ENCODE peak calls at places on chromosome 10, in four cellular contexts. K is HepG2, H is IMR-90, D is K562. Q is an unnamed sample.

GRCh38 chr10:613217-613616 is 76.3 kb downstream of the DIP2C start:
- DNase-seq in K (no peak), D (no peak), H (no peak), Q (no peak)

GRCh38 chr10:130513686-130514476 is 377.7 kb downstream of the GLRX3 start:
- DNase-seq in D (no peak), H (no peak), K (no peak), Q (no peak)

GRCh38 chr10:111297351-111297848 is 220.6 kb downstream of the ADRA2A start:
- DNase-seq in K (no peak), H (no peak), D (no peak), Q (no peak)

GRCh38 chr10:14588084-14588937 is 186.4 kb downstream of the FAM107B start:
- DNase-seq in D (no peak), K (peak; percentile 84), H (peak; percentile 100), Q (no peak)

GRCh38 chr10:61903991-61904350 is 2.5 kb downstream of the ARID5B start:
- DNase-seq in H (peak; percentile 19), K (no peak), D (no peak), Q (no peak)

GRCh38 chr10:106392781-106393180 is 771.7 kb downstream of the SORCS1 start:
- DNase-seq in D (no peak), K (no peak), H (no peak), Q (no peak)

GRCh38 chr10:61933857-61934559 is 32.5 kb downstream of the ARID5B start:
- DNase-seq in H (no peak), K (no peak), D (peak; percentile 14), Q (no peak)

GRCh38 chr10:97919012-97919411 is 69.4 kb downstream of the GOLGA7B start:
- DNase-seq in H (no peak), K (no peak), D (no peak), Q (no peak)

GRCh38 chr10:33129987-33130386 is 172.0 kb upstream of the ITGB1 start:
- DNase-seq in D (no peak), K (no peak), H (peak; percentile 95), Q (no peak)

DNA sequence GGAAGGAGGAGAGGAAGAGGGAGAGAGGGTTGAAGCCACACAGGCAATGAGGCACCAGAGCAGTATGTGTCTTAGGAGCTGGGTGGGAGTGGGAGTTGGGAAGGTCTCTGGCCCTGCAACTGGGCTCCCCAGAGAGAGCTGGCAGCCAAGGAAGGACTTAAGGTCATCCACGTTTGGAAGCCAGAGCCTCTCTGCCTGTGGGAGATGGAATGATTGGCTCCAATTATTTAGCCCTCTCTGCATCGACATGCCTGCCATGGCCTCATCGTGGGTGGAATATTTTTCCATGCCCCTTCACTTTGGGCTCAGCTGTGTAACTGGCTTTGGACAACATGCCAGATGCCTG is 478.5 kb downstream of the RPS24 start:
- DNase-seq in K (no peak), D (no peak), H (no peak), Q (no peak)
- TF ChIP-seq MXI1 in K (no peak), D (no peak), H (no peak), Q (no peak)

GRCh38 chr10:29658984-29659769 is 24.4 kb upstream of the SVIL start:
- DNase-seq in K (peak; percentile 88), H (peak; percentile 100), D (peak; percentile 9), Q (no peak)
- H3K9ac ChIP-seq in K (no peak overlapping the region), H (no peak overlapping the region), D (no peak overlapping the region), Q (peak overlapping the region; percentile 74)

GRCh38 chr10:58220769-58221448 is 46.8 kb downstream of the IPMK start:
- DNase-seq in D (no peak), H (peak; percentile 70), K (no peak), Q (no peak)
- TF ChIP-seq MXI1 in D (no peak), H (no peak), K (no peak), Q (no peak)

DNA sequence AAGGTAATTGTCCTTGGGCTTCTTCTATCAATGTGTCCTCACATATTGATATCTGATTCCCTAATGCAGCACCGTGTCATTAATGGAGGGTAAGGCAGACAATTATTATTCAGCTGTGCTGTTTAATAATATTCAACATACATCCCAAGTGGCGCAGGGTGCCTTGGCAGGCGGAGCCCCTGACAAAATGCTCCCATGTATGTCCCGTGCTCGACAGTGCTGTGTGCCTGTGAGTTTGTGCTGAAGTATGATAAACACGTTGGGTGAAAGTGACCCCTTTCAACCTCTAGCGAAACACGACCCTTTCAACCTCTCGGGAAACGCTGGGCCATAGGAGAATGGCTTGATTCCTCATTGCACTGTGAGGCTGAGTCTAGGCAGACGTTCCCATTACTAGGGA is 31.3 kb downstream of the PFKP start:
- DNase-seq in K (no peak), H (no peak), D (no peak), Q (no peak)
- H3K9ac ChIP-seq in K (no peak overlapping the region), H (peak overlapping the region; percentile 8), D (no peak overlapping the region), Q (no peak overlapping the region)

DNA sequence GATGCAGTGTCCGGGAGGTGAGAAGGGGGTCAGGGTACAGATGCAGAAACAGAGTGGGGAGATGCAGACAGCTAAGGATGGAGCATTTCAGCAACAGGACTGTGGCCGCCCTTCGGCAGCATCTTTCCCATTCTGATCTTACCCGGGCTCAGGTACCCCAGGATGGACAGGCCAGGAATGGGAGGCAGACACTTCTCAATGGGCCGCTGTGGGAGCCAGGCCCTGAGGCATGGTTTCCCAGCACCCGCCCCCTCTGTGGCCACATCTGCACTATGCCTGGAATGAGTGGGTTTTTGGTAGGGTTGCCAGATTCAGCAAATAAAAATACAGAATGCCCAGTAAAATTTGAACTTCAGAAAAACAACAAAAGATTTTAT is 105.2 kb upstream of the CTBP2 start:
- DNase-seq in K (no peak), D (no peak), H (no peak), Q (peak; percentile 26)
- TF ChIP-seq MXI1 in K (no peak), D (no peak), H (no peak), Q (no peak)

GRCh38 chr10:102280397-102281015 is 35.2 kb downstream of the GBF1 start:
- DNase-seq in H (peak; percentile 21), D (no peak), K (no peak), Q (peak; percentile 59)
- H3K9ac ChIP-seq in H (peak overlapping the region; percentile 16), D (no peak overlapping the region), K (no peak overlapping the region), Q (no peak overlapping the region)

GRCh38 chr10:50624866-50625491 is 1.2 kb upstream of the SGMS1 start:
- DNase-seq in K (peak; percentile 81), H (peak; percentile 64), D (peak; percentile 91), Q (peak; percentile 91)
- TF ChIP-seq MXI1 in K (peak; percentile 34), H (no peak), D (peak; percentile 42), Q (no peak)

Q was measured in SK-N-SH.